ENCODE peak calls at places on chromosomes 4 and X, in six cellular contexts. W is anterior cingulate cortex; U is globus pallidus; C is stimulated activated naive CD8-positive, alpha-beta T cell treated with anti-CD3 and anti-CD28 coated beads, Interleukin-15, Interleukin-2, amounts not matched to agents 100 U/mL and 50 U/mL, for 24 hours; X is pons; J is GM20000. Q is an unnamed sample.

GRCh38 chr4:157221895-157222763 is 1.6 kb downstream of the GRIA2 start:
- DNase-seq in X (peak), C (no peak), U (peak), W (peak), J (no peak), Q (peak)

GRCh38 chrX:42694260-42694815 is 83.6 kb downstream of the PPP1R2C start:
- DNase-seq in X (no peak), W (no peak), C (peak), J (no peak), U (no peak), Q (no peak)

GRCh38 chr4:166065324-166065723 is 192.3 kb downstream of the TLL1 start:
- DNase-seq in C (no peak), W (no peak), U (no peak), X (no peak), J (no peak), Q (no peak)

GRCh38 chrX:33210156-33210555 is 1.2 kb downstream of the DMD start:
- DNase-seq in W (no peak), U (no peak), X (peak), C (no peak), J (no peak), Q (no peak)

GRCh38 chr4:173195132-173195531 is 26.5 kb downstream of the GALNT7 start:
- DNase-seq in W (no peak), C (no peak), X (no peak), J (no peak), U (peak), Q (no peak)

GRCh38 chr4:127685292-127685691 is 44.9 kb upstream of the SLC25A31 start:
- DNase-seq in J (no peak), U (no peak), C (no peak), X (no peak), W (no peak), Q (no peak)

GRCh38 chr4:25356068-25356467 is 21.0 kb upstream of the ANAPC4 start:
- DNase-seq in C (no peak), X (no peak), U (no peak), W (no peak), J (no peak), Q (no peak)

GRCh38 chr4:182878633-182879495 is 38.3 kb downstream of the DCTD start:
- DNase-seq in W (no peak), X (no peak), J (no peak), U (no peak), C (no peak), Q (no peak)

GRCh38 chr4:137425281-137425680 is 107.0 kb downstream of the PCDH18 start:
- DNase-seq in X (no peak), C (no peak), J (no peak), W (no peak), U (no peak), Q (no peak)

GRCh38 chrX:47169726-47170515 is 23.7 kb upstream of the UBA1 start:
- DNase-seq in C (no peak), X (no peak), W (no peak), J (no peak), U (no peak), Q (peak)

GRCh38 chr4:185358514-185359433 is 37.0 kb downstream of the LRP2BP start:
- DNase-seq in J (no peak), W (no peak), U (no peak), C (no peak), X (no peak), Q (no peak)

GRCh38 chr4:180057891-180058643 is 2185.1 kb upstream of the TENM3 start:
- DNase-seq in U (peak), X (no peak), J (peak), W (no peak), C (peak), Q (peak)

GRCh38 chr4:5575941-5576340 is 132.4 kb downstream of the EVC2 start:
- DNase-seq in X (no peak), W (no peak), C (no peak), U (no peak), J (no peak), Q (no peak)

GRCh38 chrX:42804524-42804923 is 26.6 kb upstream of the PPP1R2C start:
- DNase-seq in C (no peak), X (no peak), W (no peak), J (no peak), U (no peak), Q (no peak)

GRCh38 chrX:151396042-151396826 is 772 bp upstream of the VMA21 start:
- DNase-seq in C (peak), J (peak), X (no peak), W (no peak), U (no peak), Q (no peak)

GRCh38 chrX:455199-455598 is 68.5 kb upstream of the PPP2R3B start:
- DNase-seq in X (no peak), J (no peak), U (no peak), C (no peak), W (no peak), Q (no peak)

GRCh38 chrX:151896734-151897474 is 15.8 kb upstream of the MAGEA4 start:
- DNase-seq in X (no peak), W (no peak), U (no peak), C (no peak), J (no peak), Q (no peak)

GRCh38 chrX:150873616-150874015 is 24.9 kb downstream of the CD99L2 start:
- DNase-seq in W (no peak), J (no peak), U (no peak), C (peak), X (no peak), Q (peak)